ENCODE peak calls at places on chromosomes 13 and 19, in six cellular contexts. One of them, this sample, is unnamed.

GRCh38 chr13:52846567-52847321 is 1.7 kb downstream of the PCDH8 start:
- DNase-seq in AG04450: no peak
- DNase-seq in T-helper 17 cell: no peak
- DNase-seq in naive thymus-derived CD4-positive, alpha-beta T cell: no peak
- DNase-seq in HS-5: no peak
- DNase-seq in T follicular helper cell: no peak
- DNase-seq in this sample: no peak

GRCh38 chr19:35754365-35755139 is 2.3 kb downstream of the HSPB6 start:
- DNase-seq in AG04450: no peak
- DNase-seq in T-helper 17 cell: no peak
- DNase-seq in naive thymus-derived CD4-positive, alpha-beta T cell: no peak
- DNase-seq in HS-5: no peak
- DNase-seq in T follicular helper cell: no peak
- DNase-seq in this sample: no peak

GRCh38 chr13:99868767-99869166 is 102.8 kb downstream of the ZIC5 start:
- DNase-seq in AG04450: no peak
- DNase-seq in T-helper 17 cell: no peak
- DNase-seq in naive thymus-derived CD4-positive, alpha-beta T cell: no peak
- DNase-seq in HS-5: no peak
- DNase-seq in T follicular helper cell: no peak
- DNase-seq in this sample: no peak

GRCh38 chr13:99042851-99043250 is 65.0 kb upstream of the DOCK9 start:
- DNase-seq in AG04450: no peak
- DNase-seq in T-helper 17 cell: no peak
- DNase-seq in naive thymus-derived CD4-positive, alpha-beta T cell: no peak
- DNase-seq in HS-5: no peak
- DNase-seq in T follicular helper cell: no peak
- DNase-seq in this sample: no peak

GRCh38 chr13:79043208-79043607 is 362.8 kb downstream of the RBM26 start:
- DNase-seq in AG04450: no peak
- DNase-seq in T-helper 17 cell: no peak
- DNase-seq in naive thymus-derived CD4-positive, alpha-beta T cell: no peak
- DNase-seq in HS-5: no peak
- DNase-seq in T follicular helper cell: no peak
- DNase-seq in this sample: no peak

GRCh38 chr13:20400774-20401173 is 124.9 kb downstream of the CRYL1 start:
- DNase-seq in AG04450: peak; percentile 13
- DNase-seq in T-helper 17 cell: no peak
- DNase-seq in naive thymus-derived CD4-positive, alpha-beta T cell: no peak
- DNase-seq in HS-5: no peak
- DNase-seq in T follicular helper cell: no peak
- DNase-seq in this sample: no peak

GRCh38 chr13:94110011-94110410 is 369.5 kb downstream of the DCT start:
- DNase-seq in AG04450: no peak
- DNase-seq in T-helper 17 cell: no peak
- DNase-seq in naive thymus-derived CD4-positive, alpha-beta T cell: no peak
- DNase-seq in HS-5: no peak
- DNase-seq in T follicular helper cell: no peak
- DNase-seq in this sample: no peak

GRCh38 chr19:401836-402535 is 7.0 kb downstream of the C2CD4C start:
- DNase-seq in AG04450: no peak
- DNase-seq in T-helper 17 cell: no peak
- DNase-seq in naive thymus-derived CD4-positive, alpha-beta T cell: no peak
- DNase-seq in HS-5: no peak
- DNase-seq in T follicular helper cell: no peak
- DNase-seq in this sample: no peak

GRCh38 chr19:28633223-28634030 is 579.5 kb downstream of the UQCRFS1 start:
- DNase-seq in AG04450: no peak
- DNase-seq in T-helper 17 cell: peak; percentile 6
- DNase-seq in naive thymus-derived CD4-positive, alpha-beta T cell: no peak
- DNase-seq in HS-5: no peak
- DNase-seq in T follicular helper cell: no peak
- DNase-seq in this sample: no peak

GRCh38 chr19:3494051-3494450 is 6.4 kb downstream of the DOHH start:
- DNase-seq in AG04450: no peak
- DNase-seq in T-helper 17 cell: no peak
- DNase-seq in naive thymus-derived CD4-positive, alpha-beta T cell: peak; percentile 23
- DNase-seq in HS-5: no peak
- DNase-seq in T follicular helper cell: no peak
- DNase-seq in this sample: no peak

GRCh38 chr13:33193428-33193974 is 92.1 kb downstream of the STARD13 start:
- DNase-seq in AG04450: no peak
- DNase-seq in T-helper 17 cell: no peak
- DNase-seq in naive thymus-derived CD4-positive, alpha-beta T cell: no peak
- DNase-seq in HS-5: no peak
- DNase-seq in T follicular helper cell: no peak
- DNase-seq in this sample: no peak

GRCh38 chr19:50537769-50538230 is 24.1 kb upstream of the ASPDH start:
- DNase-seq in AG04450: peak; percentile 33
- DNase-seq in T-helper 17 cell: peak; percentile 50
- DNase-seq in naive thymus-derived CD4-positive, alpha-beta T cell: no peak
- DNase-seq in HS-5: peak; percentile 10
- DNase-seq in T follicular helper cell: peak; percentile 39
- DNase-seq in this sample: peak; percentile 35

GRCh38 chr19:53068834-53069233 is 24.3 kb downstream of the ERVV-2 start:
- DNase-seq in AG04450: no peak
- DNase-seq in T-helper 17 cell: no peak
- DNase-seq in naive thymus-derived CD4-positive, alpha-beta T cell: no peak
- DNase-seq in HS-5: no peak
- DNase-seq in T follicular helper cell: no peak
- DNase-seq in this sample: no peak

GRCh38 chr19:11256189-11256588 is 6.1 kb downstream of the DOCK6 start:
- DNase-seq in AG04450: no peak
- DNase-seq in T-helper 17 cell: no peak
- DNase-seq in naive thymus-derived CD4-positive, alpha-beta T cell: no peak
- DNase-seq in HS-5: no peak
- DNase-seq in T follicular helper cell: no peak
- DNase-seq in this sample: no peak

GRCh38 chr19:16888629-16889371 is at the start of gene F2RL3:
- DNase-seq in AG04450: no peak
- DNase-seq in T-helper 17 cell: no peak
- DNase-seq in naive thymus-derived CD4-positive, alpha-beta T cell: no peak
- DNase-seq in HS-5: no peak
- DNase-seq in T follicular helper cell: no peak
- DNase-seq in this sample: no peak

GRCh38 chr19:2330632-2331284 is 2.3 kb downstream of the SPPL2B start:
- DNase-seq in AG04450: no peak
- DNase-seq in T-helper 17 cell: no peak
- DNase-seq in naive thymus-derived CD4-positive, alpha-beta T cell: no peak
- DNase-seq in HS-5: no peak
- DNase-seq in T follicular helper cell: no peak
- DNase-seq in this sample: no peak

GRCh38 chr13:113148407-113148806 is 10.0 kb upstream of the PROZ start:
- DNase-seq in AG04450: no peak
- DNase-seq in T-helper 17 cell: no peak
- DNase-seq in naive thymus-derived CD4-positive, alpha-beta T cell: no peak
- DNase-seq in HS-5: no peak
- DNase-seq in T follicular helper cell: no peak
- DNase-seq in this sample: no peak